ENCODE peak calls at places on chromosome 3, in seven cellular contexts. O, X, G, M, B, L and W are unnamed samples. For H3K36me3, the result is how much of the 10 kb centered on the place peaks cover.

GRCh38 chr3:55128201-55128870 is 200.5 kb upstream of the LRTM1 start:
- DNase-seq in O (peak), X (no peak), G (no peak), M (peak), B (no peak), L (no peak), W (no peak)

GRCh38 chr3:170232266-170232665 is 10.0 kb downstream of the PRKCI start:
- DNase-seq in O (no peak), X (no peak), G (peak), M (no peak), B (peak), L (no peak), W (no peak)

GRCh38 chr3:49012441-49013017 is 5.3 kb downstream of the WDR6 start:
- DNase-seq in O (no peak), X (no peak), G (no peak), M (peak), B (no peak), L (no peak), W (no peak)

GRCh38 chr3:182129745-182130144 is 418.0 kb downstream of the SOX2 start:
- DNase-seq in O (no peak), X (no peak), G (no peak), M (no peak), B (no peak), L (no peak), W (no peak)

GRCh38 chr3:48088056-48088748 is 72.0 kb upstream of the MAP4 start:
- DNase-seq in O (peak), X (peak), G (peak), M (peak), B (peak), L (peak), W (peak)

GRCh38 chr3:97954193-97954827 is 17.9 kb downstream of the RIOX2 start:
- DNase-seq in O (no peak), X (no peak), G (no peak), M (no peak), B (no peak), L (no peak), W (no peak)

GRCh38 chr3:40523781-40524180 is 979 bp upstream of the ZNF621 start:
- DNase-seq in O (no peak), X (no peak), G (no peak), M (peak), B (peak), L (no peak), W (no peak)

GRCh38 chr3:117597865-117598264 is 888.3 kb downstream of the TUSC7 start:
- DNase-seq in O (no peak), X (no peak), G (no peak), M (no peak), B (no peak), L (no peak), W (no peak)

GRCh38 chr3:21876742-21877141 is 125.7 kb upstream of the ZNF385D start:
- DNase-seq in O (no peak), X (no peak), G (no peak), M (no peak), B (no peak), L (no peak), W (no peak)

DNA sequence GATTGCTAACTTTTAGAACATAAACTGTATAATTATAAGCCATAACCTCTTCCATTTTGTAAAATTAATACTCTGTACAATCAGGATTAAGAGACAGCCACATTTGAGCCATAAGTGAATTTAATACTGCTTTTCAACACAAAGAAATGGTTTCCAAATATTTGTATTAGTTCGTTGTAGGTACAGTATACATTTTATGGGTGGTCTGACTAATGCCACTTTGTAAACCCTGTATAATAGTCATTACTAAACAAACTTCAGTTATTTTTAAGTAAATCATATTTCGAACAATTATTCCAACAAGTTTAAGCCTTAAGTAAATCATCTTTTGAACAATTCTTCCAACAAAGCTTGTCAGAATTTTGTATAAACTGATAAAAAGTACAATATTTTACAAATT is 11.0 kb downstream of the ALCAM start:
- DNase-seq in O (no peak), X (no peak), G (no peak), M (no peak), B (no peak), L (no peak), W (no peak)
- H3K36me3 ChIP-seq in O (under half), X (under half), G (under half), M (under half), B (under half), L (under half), W (under half)

GRCh38 chr3:100647171-100647570 is 37.8 kb downstream of the ADGRG7 start:
- DNase-seq in O (no peak), X (no peak), G (no peak), M (no peak), B (no peak), L (no peak), W (no peak)
- H3K36me3 ChIP-seq in O (under half), X (under half), G (under half), M (under half), B (under half), L (under half), W (under half)

GRCh38 chr3:52470920-52471319 is 15.5 kb downstream of the NISCH start:
- DNase-seq in O (no peak), X (no peak), G (no peak), M (no peak), B (no peak), L (no peak), W (no peak)

GRCh38 chr3:52471371-52472238 is 16.2 kb downstream of the NISCH start:
- DNase-seq in O (no peak), X (no peak), G (peak), M (peak), B (no peak), L (peak), W (peak)

GRCh38 chr3:52472239-52472783 is 16.9 kb downstream of the NISCH start:
- DNase-seq in O (no peak), X (no peak), G (no peak), M (no peak), B (no peak), L (no peak), W (no peak)

GRCh38 chr3:52469001-52469400 is 13.6 kb downstream of the NISCH start:
- DNase-seq in O (no peak), X (no peak), G (no peak), M (no peak), B (no peak), L (peak), W (no peak)

DNA sequence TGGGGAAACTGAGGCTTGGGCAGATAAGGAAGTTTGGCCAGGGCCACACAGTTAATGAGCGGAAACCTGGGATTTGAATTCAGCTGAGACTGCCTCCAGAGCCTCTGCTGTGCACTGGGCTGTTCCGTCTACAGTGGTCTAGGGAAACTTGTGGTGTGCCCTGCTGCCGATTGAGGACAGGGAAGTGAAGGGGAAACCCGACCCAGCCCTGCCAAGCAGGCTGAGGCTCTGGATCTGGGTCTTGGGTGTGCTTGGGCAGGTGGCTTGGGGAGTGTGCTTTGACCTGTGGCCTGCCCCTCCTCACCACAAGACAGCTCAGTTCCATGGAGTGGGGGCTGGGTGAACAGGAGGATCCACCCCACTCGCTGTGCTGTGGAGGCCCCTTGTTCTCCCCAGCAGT is 17.6 kb downstream of the NISCH start:
- DNase-seq in O (no peak), X (no peak), G (no peak), M (no peak), B (no peak), L (no peak), W (peak)
- H3K36me3 ChIP-seq in O (half or more), X (half or more), G (half or more), M (under half), B (under half), L (half or more), W (half or more)

GRCh38 chr3:155211940-155212339 is 81.5 kb downstream of the STRIT1 start:
- DNase-seq in O (no peak), X (no peak), G (no peak), M (no peak), B (no peak), L (no peak), W (no peak)
- H3K36me3 ChIP-seq in O (under half), X (under half), G (under half), M (under half), B (under half), L (under half), W (under half)

GRCh38 chr3:179067839-179068238 is 3.8 kb downstream of the ZMAT3 start:
- DNase-seq in O (no peak), X (no peak), G (no peak), M (no peak), B (no peak), L (no peak), W (no peak)

GRCh38 chr3:179067291-179067690 is 4.3 kb downstream of the ZMAT3 start:
- DNase-seq in O (no peak), X (no peak), G (no peak), M (no peak), B (no peak), L (no peak), W (no peak)

GRCh38 chr3:179071161-179071568 is 444 bp downstream of the ZMAT3 start:
- DNase-seq in O (no peak), X (no peak), G (peak), M (no peak), B (peak), L (peak), W (no peak)

GRCh38 chr3:179069762-179070390 is 1.7 kb downstream of the ZMAT3 start:
- DNase-seq in O (no peak), X (no peak), G (no peak), M (no peak), B (no peak), L (no peak), W (no peak)

GRCh38 chr3:179068779-179069530 is 2.7 kb downstream of the ZMAT3 start:
- DNase-seq in O (no peak), X (peak), G (peak), M (no peak), B (no peak), L (peak), W (no peak)
- H3K36me3 ChIP-seq in O (under half), X (under half), G (under half), M (under half), B (under half), L (under half), W (under half)

DNA sequence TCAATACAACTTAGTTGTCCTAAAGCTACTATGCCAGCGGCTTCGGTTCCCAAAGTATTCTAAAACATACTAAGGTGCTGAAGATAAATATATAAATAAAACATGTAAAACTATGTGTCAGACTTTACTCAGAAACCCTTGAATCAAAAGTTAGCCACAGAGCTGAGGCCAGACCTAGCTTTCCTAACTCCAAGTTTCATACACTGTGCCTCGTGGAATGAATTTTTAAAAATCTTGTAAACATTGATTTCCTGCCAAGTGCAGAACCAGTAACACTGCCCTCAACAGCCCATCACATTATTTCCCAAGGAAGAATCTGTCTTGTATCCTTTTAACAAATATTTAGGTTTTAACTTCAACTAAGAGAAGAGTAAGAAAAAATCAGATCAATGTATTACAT is 36.4 kb downstream of the TAMM41 start:
- DNase-seq in O (no peak), X (no peak), G (no peak), M (no peak), B (no peak), L (no peak), W (no peak)
- H3K36me3 ChIP-seq in O (half or more), X (half or more), G (half or more), M (under half), B (under half), L (under half), W (under half)

GRCh38 chr3:150556792-150557191 is 10.2 kb downstream of the EIF2A start:
- DNase-seq in O (no peak), X (no peak), G (no peak), M (no peak), B (no peak), L (no peak), W (no peak)
- H3K36me3 ChIP-seq in O (half or more), X (half or more), G (half or more), M (under half), B (under half), L (under half), W (under half)